ENCODE peak calls at places on chromosome 17, in eight cellular contexts. T, V, O, C, A, G, P and Y are unnamed samples.

GRCh38 chr17:82863941-82864720 is 24.3 kb upstream of the ZNF750 start:
- DNase-seq in T (no peak), V (peak), O (no peak), C (no peak), A (peak), G (no peak), P (peak), Y (peak)

GRCh38 chr17:18980682-18981384 is 23.7 kb downstream of the FAM83G start:
- DNase-seq in T (no peak), V (no peak), O (no peak), C (no peak), A (no peak), G (no peak), P (no peak), Y (no peak)

GRCh38 chr17:11506635-11507034 is 91.6 kb upstream of the DNAH9 start:
- DNase-seq in T (peak), V (no peak), O (no peak), C (no peak), A (no peak), G (no peak), P (no peak), Y (no peak)

GRCh38 chr17:69761767-69762321 is 313.2 kb upstream of the KCNJ16 start:
- DNase-seq in T (peak), V (no peak), O (no peak), C (no peak), A (no peak), G (no peak), P (peak), Y (peak)

GRCh38 chr17:78428025-78428575 is 49.7 kb downstream of the PGS1 start:
- DNase-seq in T (no peak), V (no peak), O (no peak), C (no peak), A (no peak), G (no peak), P (no peak), Y (no peak)

GRCh38 chr17:28369684-28370034 is 448 bp downstream of the VTN start:
- DNase-seq in T (no peak), V (no peak), O (no peak), C (no peak), A (no peak), G (no peak), P (no peak), Y (no peak)

GRCh38 chr17:10075919-10076318 is 122.5 kb downstream of the GAS7 start:
- DNase-seq in T (no peak), V (no peak), O (no peak), C (no peak), A (no peak), G (no peak), P (no peak), Y (no peak)

GRCh38 chr17:57158296-57158695 is 73.2 kb downstream of the AKAP1 start:
- DNase-seq in T (no peak), V (no peak), O (no peak), C (no peak), A (no peak), G (peak), P (no peak), Y (no peak)

GRCh38 chr17:61723914-61724313 is 132.9 kb upstream of the NACA2 start:
- DNase-seq in T (no peak), V (no peak), O (no peak), C (no peak), A (no peak), G (no peak), P (no peak), Y (no peak)

GRCh38 chr17:74746922-74747321 is 1.5 kb upstream of the NHERF1 start:
- DNase-seq in T (no peak), V (no peak), O (no peak), C (no peak), A (no peak), G (no peak), P (no peak), Y (no peak)

GRCh38 chr17:67374329-67375053 is 2.6 kb upstream of the PITPNC1 start:
- DNase-seq in T (peak), V (peak), O (peak), C (peak), A (peak), G (peak), P (peak), Y (peak)

GRCh38 chr17:78342438-78343098 is 17.3 kb downstream of the SOCS3 start:
- DNase-seq in T (peak), V (no peak), O (peak), C (peak), A (no peak), G (no peak), P (peak), Y (peak)

GRCh38 chr17:18143044-18143936 is 34.7 kb downstream of the MYO15A start:
- DNase-seq in T (no peak), V (no peak), O (no peak), C (no peak), A (no peak), G (no peak), P (no peak), Y (no peak)

GRCh38 chr17:14775761-14776492 is 475.0 kb downstream of the HS3ST3B1 start:
- DNase-seq in T (no peak), V (no peak), O (no peak), C (no peak), A (no peak), G (no peak), P (peak), Y (no peak)

GRCh38 chr17:50093246-50093645 is 1.9 kb upstream of the PDK2 start:
- DNase-seq in T (no peak), V (no peak), O (no peak), C (no peak), A (no peak), G (no peak), P (no peak), Y (no peak)

GRCh38 chr17:10050597-10051101 is 145.6 kb upstream of the RCVRN start:
- DNase-seq in T (no peak), V (no peak), O (peak), C (no peak), A (no peak), G (no peak), P (no peak), Y (no peak)

GRCh38 chr17:76943781-76944213 is 75.6 kb downstream of the MGAT5B start:
- DNase-seq in T (no peak), V (no peak), O (no peak), C (no peak), A (no peak), G (no peak), P (no peak), Y (no peak)

GRCh38 chr17:27756467-27757371 is 43.6 kb downstream of the NOS2 start:
- DNase-seq in T (no peak), V (peak), O (no peak), C (no peak), A (peak), G (peak), P (peak), Y (peak)

GRCh38 chr17:66506641-66507040 is 204.2 kb downstream of the PRKCA start:
- DNase-seq in T (no peak), V (no peak), O (no peak), C (no peak), A (no peak), G (no peak), P (no peak), Y (no peak)

GRCh38 chr17:80912451-80912850 is 79.2 kb upstream of the CHMP6 start:
- DNase-seq in T (no peak), V (no peak), O (no peak), C (no peak), A (no peak), G (no peak), P (no peak), Y (no peak)

GRCh38 chr17:39152134-39152884 is 872 bp upstream of the PLXDC1 start:
- DNase-seq in T (no peak), V (no peak), O (peak), C (no peak), A (no peak), G (no peak), P (no peak), Y (no peak)

GRCh38 chr17:34220045-34220775 is 34.9 kb upstream of the CCL2 start:
- DNase-seq in T (no peak), V (no peak), O (no peak), C (no peak), A (no peak), G (no peak), P (no peak), Y (no peak)

GRCh38 chr17:82791532-82791931 is 39.7 kb downstream of the TBCD start:
- DNase-seq in T (peak), V (no peak), O (no peak), C (no peak), A (no peak), G (no peak), P (peak), Y (no peak)